ENCODE peak calls at places on chromosomes 1 and 21, in eight cellular contexts. Q is BE2C; N is Caki2; A is Kasumi-1; K is activated CD4-positive, alpha-beta T cell treated with anti-CD3 and anti-CD28 coated beads, Interleukin-2, amount 50 U/mL, for 1 hour; L is NCI-H460; Y is activated CD8-positive, alpha-beta memory T cell treated with anti-CD3 and anti-CD28 coated beads, Interleukin-2, amount 50 U/mL, for 48 hours; P is CD8-positive, alpha-beta memory T cell. E is an unnamed sample.

GRCh38 chr1:89466307-89466925 is 58.2 kb upstream of the LRRC8B start:
- DNase-seq in Q (no peak), N (no peak), A (peak), K (no peak), L (no peak), Y (no peak), P (no peak), E (peak)

GRCh38 chr1:9787702-9788101 is 36.1 kb downstream of the CLSTN1 start:
- DNase-seq in Q (no peak), N (no peak), A (peak), K (peak), L (no peak), Y (peak), P (peak), E (peak)

GRCh38 chr1:31717341-31717740 is 13.5 kb upstream of the COL16A1 start:
- DNase-seq in Q (no peak), N (peak), A (no peak), K (no peak), L (no peak), Y (no peak), P (no peak), E (peak)

GRCh38 chr1:54188291-54188690 is 11.5 kb downstream of the CYB5RL start:
- DNase-seq in Q (no peak), N (no peak), A (no peak), K (no peak), L (no peak), Y (no peak), P (no peak), E (no peak)

GRCh38 chr1:54805981-54806381 is 4.9 kb upstream of the TTC22 start:
- DNase-seq in Q (no peak), N (no peak), A (no peak), K (no peak), L (no peak), Y (peak), P (no peak), E (no peak)

GRCh38 chr21:44533121-44533890 is 6.7 kb downstream of the KRTAP10-1 start:
- DNase-seq in Q (peak), N (no peak), A (no peak), K (no peak), L (no peak), Y (no peak), P (no peak), E (no peak)

GRCh38 chr1:203672354-203672753 is 45.7 kb downstream of the ATP2B4 start:
- DNase-seq in Q (peak), N (no peak), A (no peak), K (no peak), L (no peak), Y (no peak), P (no peak), E (no peak)

GRCh38 chr1:68378296-68379084 is 71.3 kb downstream of the RPE65 start:
- DNase-seq in Q (no peak), N (no peak), A (no peak), K (no peak), L (no peak), Y (no peak), P (no peak), E (no peak)

GRCh38 chr1:234047113-234047512 is 142.6 kb downstream of the SLC35F3 start:
- DNase-seq in Q (no peak), N (no peak), A (no peak), K (no peak), L (no peak), Y (no peak), P (no peak), E (no peak)

GRCh38 chr1:151827853-151828252 is 3.7 kb downstream of the RORC start:
- DNase-seq in Q (no peak), N (no peak), A (no peak), K (no peak), L (no peak), Y (no peak), P (no peak), E (no peak)

GRCh38 chr1:205913451-205914204 is 29.6 kb downstream of the SLC26A9 start:
- DNase-seq in Q (no peak), N (peak), A (no peak), K (no peak), L (no peak), Y (peak), P (no peak), E (no peak)

GRCh38 chr21:45406801-45407628 is 2.0 kb downstream of the COL18A1 start:
- DNase-seq in Q (no peak), N (no peak), A (no peak), K (no peak), L (no peak), Y (no peak), P (peak), E (no peak)

GRCh38 chr1:113042336-113043143 is 30.5 kb upstream of the LRIG2 start:
- DNase-seq in Q (peak), N (peak), A (peak), K (peak), L (peak), Y (no peak), P (no peak), E (peak)

GRCh38 chr21:14321042-14321441 is 61.9 kb downstream of the HSPA13 start:
- DNase-seq in Q (no peak), N (no peak), A (peak), K (no peak), L (no peak), Y (no peak), P (no peak), E (peak)

GRCh38 chr21:21247441-21247840 is 249.2 kb downstream of the NCAM2 start:
- DNase-seq in Q (no peak), N (no peak), A (no peak), K (no peak), L (peak), Y (no peak), P (no peak), E (no peak)

GRCh38 chr1:172678990-172679772 is 20.3 kb downstream of the FASLG start:
- DNase-seq in Q (no peak), N (no peak), A (no peak), K (no peak), L (no peak), Y (no peak), P (no peak), E (peak)

E was measured in OCI-M1.